ENCODE peak calls at places on chromosomes 4 and X, in six cellular contexts. One of them, this sample, is unnamed.

GRCh38 chrX:119763175-119763574 is 4.8 kb downstream of the SOWAHD start:
- DNase-seq in heart left ventricle: no peak
- DNase-seq in suprapubic skin: no peak
- DNase-seq in mammary epithelial cell: peak
- DNase-seq in body of pancreas: no peak
- DNase-seq in cardiac muscle cell: no peak
- DNase-seq in this sample: no peak

GRCh38 chr4:140326395-140326993 is 47.0 kb upstream of the SCOC start:
- DNase-seq in cardiac muscle cell: peak
- DNase-seq in suprapubic skin: no peak
- DNase-seq in mammary epithelial cell: peak
- DNase-seq in heart left ventricle: no peak
- DNase-seq in body of pancreas: peak
- DNase-seq in this sample: no peak

GRCh38 chr4:23934915-23935314 is 45.1 kb upstream of the PPARGC1A start:
- DNase-seq in suprapubic skin: peak
- DNase-seq in body of pancreas: peak
- DNase-seq in mammary epithelial cell: peak
- DNase-seq in cardiac muscle cell: no peak
- DNase-seq in heart left ventricle: peak
- DNase-seq in this sample: no peak

GRCh38 chr4:110480031-110480549 is 4.1 kb downstream of the ENPEP start:
- DNase-seq in cardiac muscle cell: no peak
- DNase-seq in mammary epithelial cell: peak
- DNase-seq in body of pancreas: no peak
- DNase-seq in heart left ventricle: no peak
- DNase-seq in suprapubic skin: no peak
- DNase-seq in this sample: no peak

GRCh38 chr4:77990904-77991358 is 66.2 kb upstream of the FRAS1 start:
- DNase-seq in cardiac muscle cell: no peak
- DNase-seq in body of pancreas: no peak
- DNase-seq in suprapubic skin: no peak
- DNase-seq in heart left ventricle: no peak
- DNase-seq in mammary epithelial cell: no peak
- DNase-seq in this sample: no peak

GRCh38 chr4:153792007-153792892 is 3.4 kb upstream of the SFRP2 start:
- DNase-seq in cardiac muscle cell: peak
- DNase-seq in mammary epithelial cell: peak
- DNase-seq in heart left ventricle: peak
- DNase-seq in suprapubic skin: no peak
- DNase-seq in body of pancreas: peak
- DNase-seq in this sample: no peak

GRCh38 chr4:159077702-159078495 is 25.0 kb upstream of the RAPGEF2 start:
- DNase-seq in suprapubic skin: no peak
- DNase-seq in mammary epithelial cell: peak
- DNase-seq in body of pancreas: no peak
- DNase-seq in cardiac muscle cell: no peak
- DNase-seq in heart left ventricle: no peak
- DNase-seq in this sample: no peak

GRCh38 chr4:138334346-138335016 is 92.3 kb upstream of the SLC7A11 start:
- DNase-seq in mammary epithelial cell: no peak
- DNase-seq in suprapubic skin: no peak
- DNase-seq in body of pancreas: peak
- DNase-seq in heart left ventricle: no peak
- DNase-seq in cardiac muscle cell: no peak
- DNase-seq in this sample: no peak

GRCh38 chr4:26131711-26132110 is 189.1 kb upstream of the RBPJ start:
- DNase-seq in body of pancreas: no peak
- DNase-seq in cardiac muscle cell: no peak
- DNase-seq in mammary epithelial cell: no peak
- DNase-seq in suprapubic skin: no peak
- DNase-seq in heart left ventricle: no peak
- DNase-seq in this sample: no peak

GRCh38 chr4:113756005-113756410 is 5.5 kb downstream of the CAMK2D start:
- DNase-seq in cardiac muscle cell: no peak
- DNase-seq in suprapubic skin: no peak
- DNase-seq in mammary epithelial cell: peak
- DNase-seq in body of pancreas: no peak
- DNase-seq in heart left ventricle: no peak
- DNase-seq in this sample: no peak

GRCh38 chr4:78363031-78363430 is 188.5 kb upstream of the ANXA3 start:
- DNase-seq in mammary epithelial cell: no peak
- DNase-seq in suprapubic skin: no peak
- DNase-seq in cardiac muscle cell: no peak
- DNase-seq in heart left ventricle: no peak
- DNase-seq in body of pancreas: no peak
- DNase-seq in this sample: no peak

GRCh38 chr4:57550143-57550542 is 440.0 kb upstream of the IGFBP7 start:
- DNase-seq in mammary epithelial cell: no peak
- DNase-seq in cardiac muscle cell: no peak
- DNase-seq in body of pancreas: no peak
- DNase-seq in suprapubic skin: no peak
- DNase-seq in heart left ventricle: no peak
- DNase-seq in this sample: no peak

GRCh38 chr4:77843628-77844027 is 19.0 kb upstream of the MRPL1 start:
- DNase-seq in body of pancreas: no peak
- DNase-seq in suprapubic skin: no peak
- DNase-seq in mammary epithelial cell: peak
- DNase-seq in cardiac muscle cell: no peak
- DNase-seq in heart left ventricle: no peak
- DNase-seq in this sample: no peak

GRCh38 chr4:86810867-86811266 is 38.3 kb downstream of the SLC10A6 start:
- DNase-seq in suprapubic skin: no peak
- DNase-seq in cardiac muscle cell: no peak
- DNase-seq in body of pancreas: no peak
- DNase-seq in mammary epithelial cell: no peak
- DNase-seq in heart left ventricle: no peak
- DNase-seq in this sample: no peak

GRCh38 chrX:1914606-1915365 is 299.9 kb downstream of the ASMT start:
- DNase-seq in body of pancreas: no peak
- DNase-seq in suprapubic skin: no peak
- DNase-seq in heart left ventricle: no peak
- DNase-seq in cardiac muscle cell: no peak
- DNase-seq in mammary epithelial cell: no peak
- DNase-seq in this sample: no peak

GRCh38 chr4:16199132-16199531 is 27.1 kb downstream of the TAPT1 start:
- DNase-seq in cardiac muscle cell: peak
- DNase-seq in body of pancreas: no peak
- DNase-seq in heart left ventricle: no peak
- DNase-seq in mammary epithelial cell: no peak
- DNase-seq in suprapubic skin: no peak
- DNase-seq in this sample: no peak

GRCh38 chr4:163448541-163449203 is 24.9 kb downstream of the TKTL2 start:
- DNase-seq in suprapubic skin: no peak
- DNase-seq in heart left ventricle: no peak
- DNase-seq in cardiac muscle cell: peak
- DNase-seq in mammary epithelial cell: peak
- DNase-seq in body of pancreas: no peak
- DNase-seq in this sample: no peak

GRCh38 chr4:120977435-120977997 is 55.0 kb upstream of the PRDM5 start:
- DNase-seq in heart left ventricle: no peak
- DNase-seq in cardiac muscle cell: no peak
- DNase-seq in body of pancreas: peak
- DNase-seq in suprapubic skin: no peak
- DNase-seq in mammary epithelial cell: peak
- DNase-seq in this sample: no peak

GRCh38 chr4:38322709-38323108 is 341.3 kb upstream of the KLF3 start:
- DNase-seq in cardiac muscle cell: no peak
- DNase-seq in suprapubic skin: no peak
- DNase-seq in body of pancreas: peak
- DNase-seq in heart left ventricle: peak
- DNase-seq in mammary epithelial cell: no peak
- DNase-seq in this sample: no peak

GRCh38 chr4:86670739-86671138 is 76.6 kb downstream of the PTPN13 start:
- DNase-seq in mammary epithelial cell: peak
- DNase-seq in suprapubic skin: no peak
- DNase-seq in heart left ventricle: no peak
- DNase-seq in body of pancreas: no peak
- DNase-seq in cardiac muscle cell: no peak
- DNase-seq in this sample: no peak

GRCh38 chrX:120120223-120120622 is 4.5 kb upstream of the RHOXF1 start:
- DNase-seq in cardiac muscle cell: no peak
- DNase-seq in heart left ventricle: no peak
- DNase-seq in mammary epithelial cell: no peak
- DNase-seq in suprapubic skin: no peak
- DNase-seq in body of pancreas: no peak
- DNase-seq in this sample: no peak

GRCh38 chr4:114108869-114109268 is 129.4 kb upstream of the ARSJ start:
- DNase-seq in heart left ventricle: no peak
- DNase-seq in body of pancreas: no peak
- DNase-seq in cardiac muscle cell: no peak
- DNase-seq in mammary epithelial cell: peak
- DNase-seq in suprapubic skin: no peak
- DNase-seq in this sample: no peak

GRCh38 chrX:39900788-39901170 is 197.0 kb downstream of the BCOR start:
- DNase-seq in suprapubic skin: no peak
- DNase-seq in cardiac muscle cell: no peak
- DNase-seq in body of pancreas: no peak
- DNase-seq in mammary epithelial cell: no peak
- DNase-seq in heart left ventricle: no peak
- DNase-seq in this sample: no peak

GRCh38 chrX:57172544-57172943 is 35.3 kb upstream of the SPIN2A start:
- DNase-seq in body of pancreas: no peak
- DNase-seq in mammary epithelial cell: no peak
- DNase-seq in suprapubic skin: no peak
- DNase-seq in cardiac muscle cell: no peak
- DNase-seq in heart left ventricle: no peak
- DNase-seq in this sample: no peak

GRCh38 chrX:18415386-18415785 is 10.0 kb upstream of the CDKL5 start:
- DNase-seq in mammary epithelial cell: no peak
- DNase-seq in cardiac muscle cell: no peak
- DNase-seq in body of pancreas: no peak
- DNase-seq in suprapubic skin: no peak
- DNase-seq in heart left ventricle: no peak
- DNase-seq in this sample: no peak

GRCh38 chr4:7029921-7030320 is 13.3 kb upstream of the TADA2B start:
- DNase-seq in mammary epithelial cell: no peak
- DNase-seq in body of pancreas: no peak
- DNase-seq in heart left ventricle: no peak
- DNase-seq in suprapubic skin: no peak
- DNase-seq in cardiac muscle cell: no peak
- DNase-seq in this sample: peak

GRCh38 chr4:144894525-144894924 is 203.5 kb downstream of the ANAPC10 start:
- DNase-seq in suprapubic skin: no peak
- DNase-seq in cardiac muscle cell: no peak
- DNase-seq in heart left ventricle: no peak
- DNase-seq in mammary epithelial cell: peak
- DNase-seq in body of pancreas: no peak
- DNase-seq in this sample: no peak

GRCh38 chrX:17738002-17738713 is 865 bp downstream of the SCML1 start:
- DNase-seq in cardiac muscle cell: peak
- DNase-seq in body of pancreas: peak
- DNase-seq in suprapubic skin: no peak
- DNase-seq in heart left ventricle: peak
- DNase-seq in mammary epithelial cell: peak
- DNase-seq in this sample: no peak

GRCh38 chr4:113394730-113395530 is 345.5 kb downstream of the ANK2 start:
- DNase-seq in body of pancreas: peak
- DNase-seq in cardiac muscle cell: peak
- DNase-seq in suprapubic skin: no peak
- DNase-seq in heart left ventricle: no peak
- DNase-seq in mammary epithelial cell: peak
- DNase-seq in this sample: no peak

GRCh38 chr4:1274871-1275270 is 14.8 kb upstream of the MAEA start:
- DNase-seq in heart left ventricle: no peak
- DNase-seq in mammary epithelial cell: no peak
- DNase-seq in suprapubic skin: no peak
- DNase-seq in cardiac muscle cell: no peak
- DNase-seq in body of pancreas: no peak
- DNase-seq in this sample: no peak

GRCh38 chr4:1279253-1279652 is 10.4 kb upstream of the MAEA start:
- DNase-seq in heart left ventricle: no peak
- DNase-seq in body of pancreas: no peak
- DNase-seq in suprapubic skin: no peak
- DNase-seq in cardiac muscle cell: no peak
- DNase-seq in mammary epithelial cell: no peak
- DNase-seq in this sample: no peak

GRCh38 chr4:1278336-1278670 is 11.4 kb upstream of the MAEA start:
- DNase-seq in heart left ventricle: no peak
- DNase-seq in suprapubic skin: no peak
- DNase-seq in cardiac muscle cell: no peak
- DNase-seq in body of pancreas: no peak
- DNase-seq in mammary epithelial cell: peak
- DNase-seq in this sample: no peak

GRCh38 chr4:1276984-1277383 is 12.7 kb upstream of the MAEA start:
- DNase-seq in mammary epithelial cell: no peak
- DNase-seq in body of pancreas: no peak
- DNase-seq in cardiac muscle cell: no peak
- DNase-seq in suprapubic skin: no peak
- DNase-seq in heart left ventricle: no peak
- DNase-seq in this sample: no peak

GRCh38 chr4:1277667-1278335 is 11.9 kb upstream of the MAEA start:
- DNase-seq in suprapubic skin: no peak
- DNase-seq in body of pancreas: no peak
- DNase-seq in cardiac muscle cell: no peak
- DNase-seq in mammary epithelial cell: no peak
- DNase-seq in heart left ventricle: no peak
- DNase-seq in this sample: no peak
- TF ChIP-seq CTCF in suprapubic skin: no peak
- TF ChIP-seq CTCF in body of pancreas: no peak
- TF ChIP-seq CTCF in cardiac muscle cell: peak
- TF ChIP-seq CTCF in mammary epithelial cell: peak
- TF ChIP-seq CTCF in heart left ventricle: no peak
- TF ChIP-seq CTCF in this sample: peak

GRCh38 chrX:85114776-85115175 is 111.1 kb downstream of the APOOL start:
- DNase-seq in mammary epithelial cell: no peak
- DNase-seq in body of pancreas: no peak
- DNase-seq in heart left ventricle: no peak
- DNase-seq in suprapubic skin: no peak
- DNase-seq in cardiac muscle cell: no peak
- DNase-seq in this sample: no peak
- TF ChIP-seq CTCF in mammary epithelial cell: no peak
- TF ChIP-seq CTCF in body of pancreas: no peak
- TF ChIP-seq CTCF in heart left ventricle: no peak
- TF ChIP-seq CTCF in suprapubic skin: no peak
- TF ChIP-seq CTCF in cardiac muscle cell: no peak
- TF ChIP-seq CTCF in this sample: peak

GRCh38 chrX:136608295-136608933 is 39.5 kb upstream of the CD40LG start:
- DNase-seq in body of pancreas: peak
- DNase-seq in suprapubic skin: no peak
- DNase-seq in mammary epithelial cell: peak
- DNase-seq in cardiac muscle cell: peak
- DNase-seq in heart left ventricle: peak
- DNase-seq in this sample: no peak
- TF ChIP-seq CTCF in body of pancreas: no peak
- TF ChIP-seq CTCF in suprapubic skin: no peak
- TF ChIP-seq CTCF in mammary epithelial cell: peak
- TF ChIP-seq CTCF in cardiac muscle cell: peak
- TF ChIP-seq CTCF in heart left ventricle: peak
- TF ChIP-seq CTCF in this sample: peak

DNA sequence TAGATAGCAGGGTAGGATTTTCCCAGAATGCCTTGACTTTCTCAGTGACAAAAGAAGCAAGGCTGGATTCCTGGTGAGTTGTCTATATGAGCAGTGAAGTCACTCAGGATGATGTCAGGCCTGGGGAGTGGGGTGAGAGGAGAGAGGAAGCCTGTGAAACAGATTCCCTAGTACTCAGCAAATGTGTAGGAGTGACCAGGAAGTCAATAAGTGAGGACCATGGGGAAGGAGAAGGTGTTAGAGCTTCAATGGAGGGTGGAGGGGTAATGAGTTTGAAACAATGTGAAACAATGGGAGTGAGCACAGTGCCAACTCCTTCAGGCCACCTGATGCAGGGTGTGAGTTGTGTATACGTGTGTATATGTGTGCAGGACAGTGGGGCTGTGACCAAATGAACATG is 2.4 kb upstream of the SLC9A6 start:
- DNase-seq in heart left ventricle: no peak
- DNase-seq in suprapubic skin: no peak
- DNase-seq in body of pancreas: no peak
- DNase-seq in mammary epithelial cell: no peak
- DNase-seq in cardiac muscle cell: no peak
- DNase-seq in this sample: no peak
- TF ChIP-seq CTCF in heart left ventricle: no peak
- TF ChIP-seq CTCF in suprapubic skin: no peak
- TF ChIP-seq CTCF in body of pancreas: no peak
- TF ChIP-seq CTCF in mammary epithelial cell: no peak
- TF ChIP-seq CTCF in cardiac muscle cell: no peak
- TF ChIP-seq CTCF in this sample: no peak

This sample was measured in chondrocyte.